ENCODE peak calls at places on chromosomes 16 and 17, in seven cellular contexts. S, C, M, T, W, A and R are unnamed samples.

GRCh38 chr16:17277981-17278381 is 192.8 kb downstream of the XYLT1 start:
- DNase-seq in S (no peak), C (no peak), M (peak; percentile 48), T (peak; percentile 46), W (no peak), A (peak; percentile 57), R (peak; percentile 31)

GRCh38 chr16:28935924-28936783 is 4.4 kb downstream of the CD19 start:
- DNase-seq in S (peak; percentile 65), C (peak; percentile 88), M (peak; percentile 93), T (peak; percentile 94), W (peak; percentile 85), A (peak; percentile 59), R (peak; percentile 93)

GRCh38 chr17:67200727-67201301 is 44.2 kb downstream of the HELZ start:
- DNase-seq in S (no peak), C (no peak), M (no peak), T (no peak), W (no peak), A (no peak), R (no peak)

GRCh38 chr17:77645441-77646430 is 312.8 kb upstream of the TNRC6C start:
- DNase-seq in S (no peak), C (no peak), M (no peak), T (no peak), W (no peak), A (no peak), R (no peak)

GRCh38 chr17:30236807-30237206 is 1.3 kb upstream of the SLC6A4 start:
- DNase-seq in S (peak; percentile 32), C (peak; percentile 56), M (peak; percentile 73), T (peak; percentile 53), W (peak; percentile 68), A (peak; percentile 86), R (peak; percentile 77)

GRCh38 chr17:62033317-62033716 is 31.8 kb downstream of the MED13 start:
- DNase-seq in S (no peak), C (no peak), M (no peak), T (no peak), W (no peak), A (no peak), R (no peak)

GRCh38 chr16:64499211-64499610 is 622.7 kb downstream of the CDH11 start:
- DNase-seq in S (no peak), C (no peak), M (no peak), T (no peak), W (no peak), A (no peak), R (no peak)

GRCh38 chr16:87076950-87077749 is 240.0 kb downstream of the C16orf95 start:
- DNase-seq in S (no peak), C (peak; percentile 36), M (peak; percentile 67), T (peak; percentile 64), W (peak; percentile 40), A (peak; percentile 78), R (no peak)

GRCh38 chr17:8581002-8581658 is 49.4 kb downstream of the MYH10 start:
- DNase-seq in S (no peak), C (no peak), M (peak; percentile 39), T (peak; percentile 34), W (no peak), A (no peak), R (peak; percentile 43)

GRCh38 chr16:81796035-81796434 is 16.9 kb downstream of the PLCG2 start:
- DNase-seq in S (no peak), C (no peak), M (no peak), T (no peak), W (no peak), A (no peak), R (no peak)

GRCh38 chr17:31903401-31903800 is 1.9 kb upstream of the UTP6 start:
- DNase-seq in S (no peak), C (no peak), M (no peak), T (no peak), W (no peak), A (no peak), R (no peak)

GRCh38 chr16:57623251-57624043 is 5.0 kb upstream of the ADGRG1 start:
- DNase-seq in S (peak; percentile 66), C (no peak), M (no peak), T (peak; percentile 82), W (no peak), A (no peak), R (no peak)

GRCh38 chr16:2438121-2438520 is 8.9 kb downstream of the CCNF start:
- DNase-seq in S (no peak), C (no peak), M (no peak), T (no peak), W (no peak), A (no peak), R (no peak)

GRCh38 chr17:19646788-19647696 is 1.5 kb upstream of the ALDH3A2 start:
- DNase-seq in S (no peak), C (no peak), M (no peak), T (no peak), W (no peak), A (no peak), R (no peak)

GRCh38 chr16:79093554-79093967 is 507.0 kb downstream of the MAF start:
- DNase-seq in S (no peak), C (peak; percentile 56), M (no peak), T (no peak), W (no peak), A (no peak), R (no peak)

GRCh38 chr16:20041924-20042596 is 31.6 kb downstream of the GPR139 start:
- DNase-seq in S (no peak), C (no peak), M (no peak), T (no peak), W (no peak), A (no peak), R (no peak)

GRCh38 chr16:46830417-46830901 is 521 bp downstream of the C16orf87 start:
- DNase-seq in S (no peak), C (no peak), M (no peak), T (peak; percentile 51), W (peak; percentile 43), A (peak; percentile 62), R (no peak)

GRCh38 chr17:51707216-51707615 is 446.9 kb downstream of the UTP18 start:
- DNase-seq in S (no peak), C (no peak), M (no peak), T (no peak), W (no peak), A (no peak), R (no peak)

GRCh38 chr16:29743827-29744531 is 1.8 kb downstream of the C16orf54 start:
- DNase-seq in S (no peak), C (no peak), M (no peak), T (no peak), W (no peak), A (peak; percentile 2), R (no peak)

GRCh38 chr17:6353161-6353560 is 81.8 kb downstream of the AIPL1 start:
- DNase-seq in S (no peak), C (no peak), M (no peak), T (no peak), W (no peak), A (no peak), R (no peak)

GRCh38 chr17:62824290-62825135 is 16.4 kb upstream of the MARCHF10 start:
- DNase-seq in S (no peak), C (no peak), M (no peak), T (no peak), W (no peak), A (no peak), R (no peak)

GRCh38 chr17:7893226-7893880 is 4.8 kb downstream of the CHD3 start:
- DNase-seq in S (no peak), C (no peak), M (no peak), T (no peak), W (no peak), A (no peak), R (no peak)

GRCh38 chr16:29673501-29673900 is 5.5 kb upstream of the QPRT start:
- DNase-seq in S (no peak), C (no peak), M (no peak), T (no peak), W (no peak), A (no peak), R (no peak)

GRCh38 chr17:83137523-83137922 is 58.1 kb downstream of the METRNL start:
- DNase-seq in S (no peak), C (no peak), M (no peak), T (no peak), W (no peak), A (no peak), R (no peak)

GRCh38 chr16:10880609-10881452 is 3.8 kb downstream of the CIITA start:
- DNase-seq in S (no peak), C (no peak), M (no peak), T (no peak), W (no peak), A (no peak), R (no peak)

GRCh38 chr17:72916991-72917390 is 175.5 kb downstream of the SLC39A11 start:
- DNase-seq in S (no peak), C (no peak), M (no peak), T (no peak), W (no peak), A (no peak), R (no peak)

GRCh38 chr17:65145743-65146142 is 8.6 kb downstream of the RGS9 start:
- DNase-seq in S (no peak), C (no peak), M (no peak), T (no peak), W (no peak), A (no peak), R (no peak)

GRCh38 chr17:45834471-45835396 is 9.9 kb upstream of the SPPL2C start:
- DNase-seq in S (no peak), C (no peak), M (no peak), T (no peak), W (no peak), A (no peak), R (no peak)

GRCh38 chr16:48632137-48632774 is 22.3 kb upstream of the N4BP1 start:
- DNase-seq in S (peak; percentile 3), C (no peak), M (peak; percentile 38), T (no peak), W (no peak), A (no peak), R (no peak)

DNA sequence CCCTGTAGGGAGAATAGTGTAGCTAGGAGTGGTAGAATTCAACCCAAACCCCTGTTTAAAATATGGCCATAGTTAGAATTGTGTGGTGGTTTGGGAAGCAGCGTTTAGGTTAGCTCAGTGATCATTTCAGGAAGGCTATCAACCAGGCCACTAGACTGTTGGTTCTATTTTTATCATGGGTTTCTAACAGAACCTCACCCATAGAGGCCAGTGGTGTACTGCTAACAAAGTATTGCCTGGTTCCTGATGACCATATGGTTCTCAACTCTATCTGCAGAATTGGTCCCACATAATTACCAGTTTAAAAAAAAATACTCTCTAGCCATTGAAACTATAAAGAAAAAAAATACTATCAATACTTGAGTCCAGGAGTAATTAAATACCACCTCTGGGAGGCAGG is 70.5 kb upstream of the RASL10B start:
- DNase-seq in S (no peak), C (no peak), M (no peak), T (no peak), W (no peak), A (peak; percentile 70), R (no peak)
- TF ChIP-seq CTCF in S (no peak), C (no peak), M (no peak), T (peak; percentile 11), W (peak; percentile 49), A (peak; percentile 3), R (no peak)

GRCh38 chr17:21090889-21091618 is 35.7 kb upstream of the DHRS7B start:
- DNase-seq in S (no peak), C (no peak), M (no peak), T (no peak), W (no peak), A (no peak), R (no peak)
- TF ChIP-seq CTCF in S (no peak), C (no peak), M (no peak), T (no peak), W (no peak), A (no peak), R (no peak)

GRCh38 chr17:81119223-81120148 is 45.8 kb upstream of the PVALEF start:
- DNase-seq in S (peak; percentile 60), C (peak; percentile 87), M (peak; percentile 83), T (peak; percentile 92), W (peak; percentile 71), A (peak; percentile 80), R (peak; percentile 87)
- TF ChIP-seq CTCF in S (no peak), C (no peak), M (no peak), T (no peak), W (no peak), A (peak; percentile 17), R (no peak)

GRCh38 chr17:80263253-80264047 is 2.8 kb downstream of the RNF213 start:
- DNase-seq in S (peak; percentile 89), C (peak; percentile 92), M (peak; percentile 88), T (peak; percentile 91), W (peak; percentile 63), A (no peak), R (peak; percentile 90)
- TF ChIP-seq CTCF in S (no peak), C (no peak), M (peak; percentile 21), T (peak; percentile 33), W (no peak), A (no peak), R (peak; percentile 24)